ENCODE peak calls at places on chromosomes 2 and 18, in seven cellular contexts. One of them, this sample, is unnamed.

GRCh38 chr2:204486855-204487254 is 58.4 kb upstream of the PARD3B start:
- DNase-seq in right lobe of liver: no peak
- DNase-seq in adrenal gland: no peak
- DNase-seq in mammary epithelial cell: peak; percentile 50
- DNase-seq in iPS DF 6.9: no peak
- DNase-seq in thoracic aorta: no peak
- DNase-seq in endothelial cell of umbilical vein: no peak
- DNase-seq in this sample: no peak

GRCh38 chr2:240377366-240377765 is 58.1 kb upstream of the GPC1 start:
- DNase-seq in endothelial cell of umbilical vein: no peak
- DNase-seq in iPS DF 6.9: no peak
- DNase-seq in adrenal gland: no peak
- DNase-seq in right lobe of liver: no peak
- DNase-seq in thoracic aorta: no peak
- DNase-seq in mammary epithelial cell: no peak
- DNase-seq in this sample: no peak

GRCh38 chr2:57180678-57181077 is 865.9 kb upstream of the VRK2 start:
- DNase-seq in thoracic aorta: no peak
- DNase-seq in right lobe of liver: no peak
- DNase-seq in adrenal gland: no peak
- DNase-seq in iPS DF 6.9: no peak
- DNase-seq in endothelial cell of umbilical vein: no peak
- DNase-seq in mammary epithelial cell: no peak
- DNase-seq in this sample: no peak

GRCh38 chr2:231640646-231641111 is 48.0 kb downstream of the TEX44 start:
- DNase-seq in right lobe of liver: no peak
- DNase-seq in endothelial cell of umbilical vein: peak; percentile 35
- DNase-seq in iPS DF 6.9: no peak
- DNase-seq in mammary epithelial cell: no peak
- DNase-seq in thoracic aorta: peak; percentile 58
- DNase-seq in adrenal gland: peak; percentile 66
- DNase-seq in this sample: no peak

GRCh38 chr2:51717318-51717717 is 685.4 kb upstream of the NRXN1 start:
- DNase-seq in iPS DF 6.9: no peak
- DNase-seq in adrenal gland: no peak
- DNase-seq in endothelial cell of umbilical vein: peak; percentile 48
- DNase-seq in thoracic aorta: no peak
- DNase-seq in mammary epithelial cell: peak; percentile 27
- DNase-seq in right lobe of liver: no peak
- DNase-seq in this sample: no peak

GRCh38 chr2:46873632-46874068 is 42.0 kb downstream of the MCFD2 start:
- DNase-seq in iPS DF 6.9: no peak
- DNase-seq in endothelial cell of umbilical vein: peak; percentile 94
- DNase-seq in thoracic aorta: peak; percentile 43
- DNase-seq in adrenal gland: peak; percentile 91
- DNase-seq in mammary epithelial cell: peak; percentile 92
- DNase-seq in right lobe of liver: no peak
- DNase-seq in this sample: no peak

GRCh38 chr2:10019174-10019971 is 24.0 kb upstream of the KLF11 start:
- DNase-seq in thoracic aorta: no peak
- DNase-seq in mammary epithelial cell: peak; percentile 73
- DNase-seq in iPS DF 6.9: no peak
- DNase-seq in adrenal gland: no peak
- DNase-seq in right lobe of liver: peak; percentile 89
- DNase-seq in endothelial cell of umbilical vein: no peak
- DNase-seq in this sample: no peak

GRCh38 chr2:119947535-119947934 is 65.3 kb upstream of the EPB41L5 start:
- DNase-seq in right lobe of liver: no peak
- DNase-seq in adrenal gland: no peak
- DNase-seq in iPS DF 6.9: no peak
- DNase-seq in endothelial cell of umbilical vein: no peak
- DNase-seq in mammary epithelial cell: no peak
- DNase-seq in thoracic aorta: no peak
- DNase-seq in this sample: no peak

GRCh38 chr2:16908671-16909070 is 243.0 kb upstream of the CYRIA start:
- DNase-seq in endothelial cell of umbilical vein: no peak
- DNase-seq in adrenal gland: no peak
- DNase-seq in thoracic aorta: no peak
- DNase-seq in iPS DF 6.9: no peak
- DNase-seq in right lobe of liver: no peak
- DNase-seq in mammary epithelial cell: peak; percentile 61
- DNase-seq in this sample: no peak

GRCh38 chr2:119208791-119209203 is 14.8 kb upstream of the STEAP3 start:
- DNase-seq in adrenal gland: no peak
- DNase-seq in iPS DF 6.9: no peak
- DNase-seq in endothelial cell of umbilical vein: no peak
- DNase-seq in mammary epithelial cell: peak; percentile 96
- DNase-seq in thoracic aorta: no peak
- DNase-seq in right lobe of liver: no peak
- DNase-seq in this sample: no peak

GRCh38 chr18:50441518-50441917 is 66.7 kb downstream of the SKA1 start:
- DNase-seq in thoracic aorta: no peak
- DNase-seq in iPS DF 6.9: no peak
- DNase-seq in adrenal gland: no peak
- DNase-seq in endothelial cell of umbilical vein: no peak
- DNase-seq in right lobe of liver: no peak
- DNase-seq in mammary epithelial cell: peak; percentile 28
- DNase-seq in this sample: no peak

GRCh38 chr18:14945286-14945685 is 197.3 kb downstream of the ANKRD30B start:
- DNase-seq in iPS DF 6.9: no peak
- DNase-seq in right lobe of liver: no peak
- DNase-seq in mammary epithelial cell: no peak
- DNase-seq in thoracic aorta: no peak
- DNase-seq in endothelial cell of umbilical vein: no peak
- DNase-seq in adrenal gland: no peak
- DNase-seq in this sample: no peak

GRCh38 chr18:14944838-14945237 is 196.9 kb downstream of the ANKRD30B start:
- DNase-seq in endothelial cell of umbilical vein: no peak
- DNase-seq in adrenal gland: no peak
- DNase-seq in thoracic aorta: no peak
- DNase-seq in mammary epithelial cell: no peak
- DNase-seq in iPS DF 6.9: no peak
- DNase-seq in right lobe of liver: no peak
- DNase-seq in this sample: no peak

GRCh38 chr18:14947482-14948162 is 199.7 kb downstream of the ANKRD30B start:
- DNase-seq in adrenal gland: peak; percentile 6
- DNase-seq in thoracic aorta: no peak
- DNase-seq in mammary epithelial cell: no peak
- DNase-seq in endothelial cell of umbilical vein: no peak
- DNase-seq in iPS DF 6.9: no peak
- DNase-seq in right lobe of liver: no peak
- DNase-seq in this sample: no peak

GRCh38 chr18:14943967-14944636 is 196.1 kb downstream of the ANKRD30B start:
- DNase-seq in thoracic aorta: no peak
- DNase-seq in right lobe of liver: no peak
- DNase-seq in adrenal gland: no peak
- DNase-seq in mammary epithelial cell: no peak
- DNase-seq in endothelial cell of umbilical vein: no peak
- DNase-seq in iPS DF 6.9: no peak
- DNase-seq in this sample: no peak

GRCh38 chr18:14945984-14946383 is 198.0 kb downstream of the ANKRD30B start:
- DNase-seq in thoracic aorta: no peak
- DNase-seq in iPS DF 6.9: no peak
- DNase-seq in endothelial cell of umbilical vein: no peak
- DNase-seq in right lobe of liver: no peak
- DNase-seq in adrenal gland: no peak
- DNase-seq in mammary epithelial cell: no peak
- DNase-seq in this sample: no peak
- H3K9me3 ChIP-seq in thoracic aorta: no peaks in the 10 kb centered on the region
- H3K9me3 ChIP-seq in iPS DF 6.9: no peaks in the 10 kb centered on the region
- H3K9me3 ChIP-seq in endothelial cell of umbilical vein: no peaks in the 10 kb centered on the region
- H3K9me3 ChIP-seq in right lobe of liver: no peaks in the 10 kb centered on the region
- H3K9me3 ChIP-seq in adrenal gland: no peaks in the 10 kb centered on the region
- H3K9me3 ChIP-seq in mammary epithelial cell: peaks cover 24% of the 10 kb centered on the region
- H3K9me3 ChIP-seq in this sample: no peaks in the 10 kb centered on the region

DNA sequence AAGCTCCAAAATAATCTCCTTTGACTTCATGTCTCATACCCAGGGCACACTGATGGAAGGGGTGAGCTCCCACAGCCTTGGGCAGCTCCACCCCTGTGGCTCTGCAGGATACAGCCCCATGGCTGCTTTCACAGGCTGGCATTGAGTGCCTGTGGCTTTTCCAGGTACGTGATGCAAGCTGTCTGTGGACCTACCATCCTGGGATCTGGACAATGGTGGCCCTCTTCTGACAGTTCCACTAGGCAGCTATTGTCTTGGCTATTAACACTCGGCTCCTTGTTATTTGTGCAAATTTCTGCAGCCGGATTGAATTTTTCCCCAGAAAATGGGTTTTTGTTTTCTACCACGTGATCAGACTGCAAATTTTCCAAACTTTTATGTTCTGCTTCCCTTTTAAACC is 634.2 kb downstream of the TSN start:
- DNase-seq in mammary epithelial cell: no peak
- DNase-seq in iPS DF 6.9: no peak
- DNase-seq in thoracic aorta: no peak
- DNase-seq in right lobe of liver: no peak
- DNase-seq in adrenal gland: no peak
- DNase-seq in endothelial cell of umbilical vein: no peak
- DNase-seq in this sample: no peak
- H3K9me3 ChIP-seq in mammary epithelial cell: peaks cover 9% of the 10 kb centered on the region
- H3K9me3 ChIP-seq in iPS DF 6.9: no peaks in the 10 kb centered on the region
- H3K9me3 ChIP-seq in thoracic aorta: peaks cover 7% of the 10 kb centered on the region
- H3K9me3 ChIP-seq in right lobe of liver: no peaks in the 10 kb centered on the region
- H3K9me3 ChIP-seq in adrenal gland: no peaks in the 10 kb centered on the region
- H3K9me3 ChIP-seq in endothelial cell of umbilical vein: no peaks in the 10 kb centered on the region
- H3K9me3 ChIP-seq in this sample: no peaks in the 10 kb centered on the region

DNA sequence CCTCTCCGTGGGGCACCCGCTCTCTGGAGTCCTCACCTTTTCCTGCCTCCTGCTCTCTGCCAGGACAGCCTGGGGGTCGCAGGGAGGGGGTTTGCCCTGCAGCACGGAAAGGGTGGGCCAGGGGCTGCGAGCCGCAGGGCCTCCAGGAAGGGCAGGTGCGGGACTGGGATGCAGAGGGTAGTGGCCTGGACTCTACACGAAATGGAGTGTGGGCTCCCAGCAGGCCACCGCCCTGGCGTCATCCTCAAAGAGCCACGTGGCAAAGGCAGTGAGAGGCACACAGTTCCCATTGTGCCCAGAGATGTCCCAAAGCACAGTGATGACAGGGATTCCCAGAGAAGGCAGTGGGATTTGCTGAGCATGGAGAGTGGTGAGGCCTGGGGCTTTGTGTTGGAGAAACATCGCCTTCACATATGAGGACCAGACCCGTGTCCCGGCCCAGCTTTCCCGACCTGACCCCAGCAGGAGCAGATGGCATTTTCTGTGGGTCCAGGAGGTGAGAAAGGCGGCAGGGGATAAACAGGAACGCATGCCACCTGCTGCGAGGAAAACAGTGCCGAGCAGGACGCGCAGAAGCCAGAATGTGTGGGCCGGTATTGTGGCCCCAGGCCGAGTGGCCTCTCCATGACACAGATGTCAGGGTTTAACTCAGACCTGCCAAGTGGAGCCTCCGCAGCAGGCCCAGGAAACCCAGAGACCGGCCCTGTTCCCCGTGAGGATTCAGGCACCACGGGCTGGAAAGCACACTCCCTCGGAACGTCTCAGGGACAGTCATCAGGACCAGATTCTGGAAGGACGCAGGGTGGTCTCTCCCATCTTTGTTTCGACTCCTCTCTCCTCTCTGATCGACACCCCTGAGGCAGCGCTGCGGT is 855.5 kb upstream of the SALL3 start:
- DNase-seq in iPS DF 6.9: no peak
- DNase-seq in right lobe of liver: no peak
- DNase-seq in mammary epithelial cell: no peak
- DNase-seq in endothelial cell of umbilical vein: no peak
- DNase-seq in thoracic aorta: no peak
- DNase-seq in adrenal gland: no peak
- DNase-seq in this sample: no peak
- H3K9me3 ChIP-seq in iPS DF 6.9: no peaks in the 10 kb centered on the region
- H3K9me3 ChIP-seq in right lobe of liver: no peaks in the 10 kb centered on the region
- H3K9me3 ChIP-seq in mammary epithelial cell: peaks cover 58% of the 10 kb centered on the region
- H3K9me3 ChIP-seq in endothelial cell of umbilical vein: peaks cover 5% of the 10 kb centered on the region
- H3K9me3 ChIP-seq in thoracic aorta: no peaks in the 10 kb centered on the region
- H3K9me3 ChIP-seq in adrenal gland: no peaks in the 10 kb centered on the region
- H3K9me3 ChIP-seq in this sample: no peaks in the 10 kb centered on the region

GRCh38 chr2:215626812-215627281 is 191.0 kb upstream of the FN1 start:
- DNase-seq in thoracic aorta: no peak
- DNase-seq in right lobe of liver: no peak
- DNase-seq in endothelial cell of umbilical vein: peak; percentile 79
- DNase-seq in adrenal gland: no peak
- DNase-seq in iPS DF 6.9: no peak
- DNase-seq in mammary epithelial cell: no peak
- DNase-seq in this sample: peak; percentile 65
- H3K9me3 ChIP-seq in thoracic aorta: no peaks in the 10 kb centered on the region
- H3K9me3 ChIP-seq in right lobe of liver: no peaks in the 10 kb centered on the region
- H3K9me3 ChIP-seq in endothelial cell of umbilical vein: no peaks in the 10 kb centered on the region
- H3K9me3 ChIP-seq in adrenal gland: no peaks in the 10 kb centered on the region
- H3K9me3 ChIP-seq in iPS DF 6.9: no peaks in the 10 kb centered on the region
- H3K9me3 ChIP-seq in mammary epithelial cell: peaks cover 3% of the 10 kb centered on the region
- H3K9me3 ChIP-seq in this sample: peaks cover 5% of the 10 kb centered on the region

This sample was measured in SK-N-MC.